ENCODE peak calls at places on chromosomes 16 and 17, in nine cellular contexts. M is activated CD8-positive, alpha-beta T cell treated with anti-CD3 and anti-CD28 coated beads for 36 hours; D is choroid plexus epithelial cell; S is skeletal muscle cell; E is T-helper 17 cell; L is substantia nigra; R is mucosa of gallbladder; U is HFFc6; K is activated CD4-positive, alpha-beta T cell treated with anti-CD3 and anti-CD28 coated beads for 1 hour. J is an unnamed sample.

GRCh38 chr17:34259151-34259550 is 4.1 kb downstream of the CCL2 start:
- DNase-seq in M (no peak), D (no peak), S (peak), E (no peak), L (no peak), R (no peak), U (peak), K (no peak), J (no peak)

GRCh38 chr17:2058521-2059124 is 3.7 kb downstream of the HIC1 start:
- DNase-seq in M (peak), D (peak), S (no peak), E (peak), L (peak), R (peak), U (peak), K (no peak), J (peak)

GRCh38 chr17:50559674-50560184 is 786 bp upstream of the CACNA1G start:
- DNase-seq in M (peak), D (peak), S (no peak), E (no peak), L (no peak), R (no peak), U (no peak), K (no peak), J (no peak)

GRCh38 chr17:41710472-41711090 is 1.6 kb upstream of the GAST start:
- DNase-seq in M (peak), D (peak), S (peak), E (no peak), L (peak), R (no peak), U (peak), K (no peak), J (no peak)

GRCh38 chr17:66414528-66415175 is 112.2 kb downstream of the PRKCA start:
- DNase-seq in M (no peak), D (no peak), S (no peak), E (no peak), L (no peak), R (no peak), U (no peak), K (no peak), J (no peak)

GRCh38 chr17:7695586-7695985 is 7.3 kb downstream of the WRAP53 start:
- DNase-seq in M (no peak), D (no peak), S (no peak), E (no peak), L (no peak), R (no peak), U (no peak), K (no peak), J (no peak)

GRCh38 chr17:59669411-59669810 is 37.8 kb downstream of the PTRH2 start:
- DNase-seq in M (no peak), D (no peak), S (no peak), E (no peak), L (no peak), R (no peak), U (no peak), K (no peak), J (no peak)

GRCh38 chr17:69967910-69968411 is 107.1 kb upstream of the KCNJ16 start:
- DNase-seq in M (no peak), D (peak), S (peak), E (no peak), L (no peak), R (no peak), U (peak), K (no peak), J (no peak)

GRCh38 chr17:50949128-50950001 is 83.2 kb upstream of the TOB1 start:
- DNase-seq in M (no peak), D (no peak), S (no peak), E (no peak), L (no peak), R (no peak), U (no peak), K (no peak), J (no peak)

GRCh38 chr16:14409563-14409962 is 220.5 kb downstream of the PARN start:
- DNase-seq in M (no peak), D (peak), S (peak), E (no peak), L (no peak), R (no peak), U (peak), K (no peak), J (no peak)

GRCh38 chr16:19841184-19841583 is 43.5 kb downstream of the GPRC5B start:
- DNase-seq in M (no peak), D (no peak), S (no peak), E (no peak), L (no peak), R (no peak), U (no peak), K (no peak), J (no peak)

J was measured in GDM1.